ENCODE peak calls at places on chromosomes 2 and 18, in eight cellular contexts. V, T, X, G, O, Q, H and R are unnamed samples.

GRCh38 chr2:42902939-42903709 is 110.7 kb upstream of the HAAO start:
- DNase-seq in V (no peak), T (no peak), X (no peak), G (no peak), O (no peak), Q (no peak), H (no peak), R (peak)

GRCh38 chr2:177056540-177056939 is 156.1 kb upstream of the HNRNPA3 start:
- DNase-seq in V (no peak), T (no peak), X (peak), G (no peak), O (no peak), Q (no peak), H (peak), R (peak)

GRCh38 chr2:25822190-25823117 is 55.8 kb downstream of the ASXL2 start:
- DNase-seq in V (peak), T (no peak), X (peak), G (no peak), O (peak), Q (no peak), H (peak), R (peak)

GRCh38 chr18:21131698-21132230 is 20.2 kb upstream of the ROCK1 start:
- DNase-seq in V (no peak), T (no peak), X (no peak), G (no peak), O (no peak), Q (no peak), H (no peak), R (no peak)

GRCh38 chr2:165837122-165837521 is 43.1 kb upstream of the GALNT3 start:
- DNase-seq in V (no peak), T (no peak), X (peak), G (peak), O (no peak), Q (peak), H (no peak), R (no peak)

GRCh38 chr2:174873457-174873856 is 109.2 kb upstream of the CHRNA1 start:
- DNase-seq in V (no peak), T (no peak), X (no peak), G (peak), O (no peak), Q (no peak), H (no peak), R (no peak)

GRCh38 chr2:25109822-25110221 is 58.6 kb downstream of the POMC start:
- DNase-seq in V (no peak), T (no peak), X (no peak), G (no peak), O (no peak), Q (no peak), H (no peak), R (no peak)

GRCh38 chr2:85712849-85713612 is 18.9 kb downstream of the GNLY start:
- DNase-seq in V (no peak), T (no peak), X (no peak), G (peak), O (peak), Q (no peak), H (no peak), R (peak)

GRCh38 chr18:69956655-69957054 is 9.0 kb upstream of the CD226 start:
- DNase-seq in V (peak), T (no peak), X (no peak), G (no peak), O (no peak), Q (no peak), H (no peak), R (no peak)

GRCh38 chr2:207663870-207664545 is 38.8 kb upstream of the METTL21A start:
- DNase-seq in V (no peak), T (no peak), X (no peak), G (no peak), O (no peak), Q (no peak), H (no peak), R (no peak)

GRCh38 chr2:175950512-175950911 is 51.6 kb downstream of the LNPK start:
- DNase-seq in V (no peak), T (no peak), X (no peak), G (no peak), O (no peak), Q (no peak), H (no peak), R (no peak)

GRCh38 chr2:189366349-189366748 is 74.9 kb upstream of the WDR75 start:
- DNase-seq in V (no peak), T (no peak), X (no peak), G (no peak), O (no peak), Q (no peak), H (no peak), R (no peak)

GRCh38 chr2:239190346-239190745 is 210.5 kb downstream of the HDAC4 start:
- DNase-seq in V (peak), T (no peak), X (no peak), G (no peak), O (no peak), Q (no peak), H (no peak), R (no peak)

GRCh38 chr2:111698743-111699554 is 185.0 kb downstream of the ANAPC1 start:
- DNase-seq in V (peak), T (peak), X (peak), G (peak), O (peak), Q (peak), H (peak), R (peak)

GRCh38 chr2:75021672-75022071 is 63.2 kb downstream of the POLE4 start:
- DNase-seq in V (no peak), T (peak), X (peak), G (peak), O (no peak), Q (no peak), H (no peak), R (no peak)

GRCh38 chr2:204407209-204408070 is 137.8 kb upstream of the PARD3B start:
- DNase-seq in V (no peak), T (no peak), X (no peak), G (peak), O (no peak), Q (no peak), H (peak), R (no peak)

GRCh38 chr2:96427917-96428316 is 77.2 kb downstream of the NEURL3 start:
- DNase-seq in V (no peak), T (no peak), X (no peak), G (peak), O (no peak), Q (peak), H (no peak), R (no peak)

GRCh38 chr2:187590175-187590574 is 35.9 kb upstream of the TFPI start:
- DNase-seq in V (no peak), T (no peak), X (no peak), G (no peak), O (no peak), Q (no peak), H (no peak), R (no peak)

GRCh38 chr18:48955528-48956261 is 4.9 kb upstream of the SMAD7 start:
- DNase-seq in V (no peak), T (no peak), X (no peak), G (peak), O (peak), Q (no peak), H (no peak), R (peak)

GRCh38 chr2:176769499-176770350 is 442.9 kb upstream of the HNRNPA3 start:
- DNase-seq in V (no peak), T (no peak), X (no peak), G (no peak), O (no peak), Q (no peak), H (no peak), R (no peak)

GRCh38 chr2:194867328-194867727 is 789.7 kb upstream of the SLC39A10 start:
- DNase-seq in V (no peak), T (no peak), X (peak), G (no peak), O (no peak), Q (peak), H (peak), R (no peak)

GRCh38 chr2:9753276-9753600 is 90.0 kb upstream of the TAF1B start:
- DNase-seq in V (peak), T (peak), X (no peak), G (peak), O (no peak), Q (peak), H (no peak), R (no peak)

GRCh38 chr18:61851279-61851678 is 41.5 kb downstream of the RNF152 start:
- DNase-seq in V (no peak), T (no peak), X (no peak), G (no peak), O (no peak), Q (no peak), H (no peak), R (no peak)

GRCh38 chr2:67604360-67604759 is 207.2 kb downstream of the ETAA1 start:
- DNase-seq in V (no peak), T (no peak), X (peak), G (peak), O (no peak), Q (no peak), H (no peak), R (no peak)

GRCh38 chr18:435940-436339 is 64.6 kb downstream of the COLEC12 start:
- DNase-seq in V (no peak), T (no peak), X (no peak), G (peak), O (no peak), Q (no peak), H (no peak), R (no peak)

GRCh38 chr2:224268441-224268840 is 133.5 kb downstream of the FAM124B start:
- DNase-seq in V (no peak), T (peak), X (no peak), G (peak), O (no peak), Q (peak), H (no peak), R (no peak)

GRCh38 chr2:201254331-201254730 is 6.0 kb upstream of the CASP8 start:
- DNase-seq in V (no peak), T (no peak), X (peak), G (peak), O (no peak), Q (no peak), H (no peak), R (peak)

GRCh38 chr2:222708274-222708710 is 36.8 kb downstream of the MOGAT1 start:
- DNase-seq in V (peak), T (no peak), X (peak), G (peak), O (peak), Q (peak), H (peak), R (peak)

GRCh38 chr2:32926708-32927084 is 20.1 kb upstream of the LTBP1 start:
- DNase-seq in V (no peak), T (peak), X (peak), G (peak), O (no peak), Q (no peak), H (no peak), R (no peak)

GRCh38 chr2:26786207-26787023 is 559 bp downstream of the CENPA start:
- DNase-seq in V (no peak), T (no peak), X (no peak), G (peak), O (no peak), Q (peak), H (peak), R (peak)

GRCh38 chr2:142165790-142166189 is 35.0 kb upstream of the LRP1B start:
- DNase-seq in V (no peak), T (peak), X (peak), G (peak), O (no peak), Q (peak), H (peak), R (peak)

GRCh38 chr2:158458617-158458920 is 1.8 kb downstream of the PKP4 start:
- DNase-seq in V (no peak), T (no peak), X (no peak), G (peak), O (no peak), Q (no peak), H (peak), R (no peak)